ENCODE peak calls at places on chromosomes 16 and 17, in eight cellular contexts. I is sigmoid colon; C is effector memory CD4-positive, alpha-beta T cell; H is neural progenitor cell; S is fibroblast of lung; J is lung; Z is left ventricle myocardium inferior; T is small intestine. O is an unnamed sample.

GRCh38 chr16:87790278-87791023 is 24.7 kb upstream of the KLHDC4 start:
- DNase-seq in Z (peak; percentile 44), C (no peak), I (peak; percentile 94), H (no peak), J (no peak), T (peak; percentile 43), S (no peak), O (no peak)

GRCh38 chr16:66668777-66669444 is 27.6 kb downstream of the CMTM4 start:
- DNase-seq in Z (no peak), T (no peak), I (no peak), S (peak; percentile 48), J (no peak), C (no peak), H (no peak), O (no peak)

GRCh38 chr16:674214-674881 is 1.1 kb upstream of the RHBDL1 start:
- DNase-seq in C (no peak), I (no peak), S (no peak), T (no peak), H (no peak), Z (no peak), J (no peak), O (no peak)

GRCh38 chr17:49390548-49391324 is 23.9 kb downstream of the PHB1 start:
- DNase-seq in J (peak; percentile 41), T (peak; percentile 80), H (no peak), Z (no peak), C (no peak), S (no peak), I (no peak), O (no peak)

GRCh38 chr17:12627776-12628491 is 37.8 kb upstream of the MYOCD start:
- DNase-seq in I (no peak), T (no peak), H (no peak), S (peak; percentile 90), J (no peak), C (no peak), Z (no peak), O (no peak)

GRCh38 chr17:33261911-33262665 is 31.0 kb downstream of the ASIC2 start:
- DNase-seq in H (no peak), Z (no peak), S (no peak), J (no peak), I (no peak), C (no peak), T (no peak), O (no peak)

GRCh38 chr17:15999974-16000827 is 577 bp downstream of the TTC19 start:
- DNase-seq in T (peak; percentile 36), Z (peak; percentile 38), I (peak; percentile 75), H (peak; percentile 84), S (peak; percentile 39), J (no peak), C (no peak), O (no peak)

GRCh38 chr16:87297918-87298631 is 19.1 kb downstream of the C16orf95 start:
- DNase-seq in C (no peak), J (no peak), T (peak; percentile 17), Z (no peak), I (no peak), H (peak; percentile 85), S (no peak), O (peak; percentile 16)

GRCh38 chr17:63841350-63842172 is 924 bp downstream of the SMARCD2 start:
- DNase-seq in T (peak; percentile 82), H (peak; percentile 71), I (peak; percentile 89), Z (peak; percentile 79), S (peak; percentile 32), C (no peak), J (peak; percentile 66), O (peak; percentile 35)

GRCh38 chr17:14198013-14198412 is 38.6 kb downstream of the CDRT15 start:
- DNase-seq in J (peak; percentile 65), C (no peak), T (no peak), H (peak; percentile 40), I (no peak), S (no peak), Z (peak; percentile 49), O (no peak)

GRCh38 chr17:48181653-48182052 is 74.1 kb downstream of the SNX11 start:
- DNase-seq in T (peak; percentile 24), Z (no peak), S (peak; percentile 20), H (peak; percentile 60), I (no peak), C (no peak), J (no peak), O (peak; percentile 58)

GRCh38 chr17:75624714-75625345 is 8.4 kb upstream of the SMIM5 start:
- DNase-seq in S (no peak), C (no peak), I (no peak), T (no peak), J (no peak), H (no peak), Z (no peak), O (no peak)
- H3K4me1 ChIP-seq in S (no peaks in the 10 kb centered on the region), C (no peaks in the 10 kb centered on the region), I (no peaks in the 10 kb centered on the region), T (no peaks in the 10 kb centered on the region), J (no peaks in the 10 kb centered on the region), H (no peaks in the 10 kb centered on the region), Z (peaks cover 13% of the 10 kb centered on the region), O (no peaks in the 10 kb centered on the region)

DNA sequence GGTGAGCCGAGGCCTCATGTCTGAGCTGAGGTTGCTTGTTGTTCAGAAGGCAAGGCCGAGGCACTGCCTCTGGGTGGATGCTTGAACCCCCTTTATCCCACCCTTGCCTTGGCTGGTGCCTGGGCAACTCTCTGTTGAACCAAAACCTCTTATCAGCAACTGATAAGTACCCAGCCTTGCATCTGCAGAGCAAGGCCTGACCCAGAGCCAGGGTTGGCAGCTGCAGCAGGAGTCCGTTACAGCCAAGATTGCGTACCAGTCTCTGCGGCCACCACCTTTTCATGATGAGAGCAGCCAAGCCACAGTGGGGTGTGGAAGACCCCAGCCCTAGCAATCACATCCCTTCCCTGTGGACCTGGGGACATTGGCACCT is 118.3 kb downstream of the RAB11FIP4 start:
- DNase-seq in J (no peak), H (no peak), S (no peak), C (no peak), T (peak; percentile 24), Z (no peak), I (no peak), O (no peak)
- H3K4me3 ChIP-seq in J (no peak overlapping the region), H (no peak overlapping the region), S (no peak overlapping the region), C (peak overlapping the region; percentile 31), T (no peak overlapping the region), Z (peak overlapping the region; percentile 22), I (no peak overlapping the region), O (no peak overlapping the region)

GRCh38 chr17:27222515-27222914 is 71.4 kb upstream of the WSB1 start:
- DNase-seq in T (no peak), J (no peak), C (no peak), Z (no peak), I (no peak), S (no peak), H (no peak), O (no peak)

GRCh38 chr17:27218719-27219488 is 75.0 kb upstream of the WSB1 start:
- DNase-seq in C (no peak), Z (no peak), H (no peak), J (no peak), S (no peak), I (no peak), T (no peak), O (no peak)

GRCh38 chr17:27216836-27217235 is 77.1 kb upstream of the WSB1 start:
- DNase-seq in H (no peak), I (no peak), Z (no peak), S (no peak), J (no peak), C (no peak), T (peak; percentile 40), O (no peak)

GRCh38 chr17:27218041-27218440 is 75.9 kb upstream of the WSB1 start:
- DNase-seq in C (no peak), J (no peak), S (no peak), H (no peak), T (no peak), I (no peak), Z (no peak), O (no peak)

DNA sequence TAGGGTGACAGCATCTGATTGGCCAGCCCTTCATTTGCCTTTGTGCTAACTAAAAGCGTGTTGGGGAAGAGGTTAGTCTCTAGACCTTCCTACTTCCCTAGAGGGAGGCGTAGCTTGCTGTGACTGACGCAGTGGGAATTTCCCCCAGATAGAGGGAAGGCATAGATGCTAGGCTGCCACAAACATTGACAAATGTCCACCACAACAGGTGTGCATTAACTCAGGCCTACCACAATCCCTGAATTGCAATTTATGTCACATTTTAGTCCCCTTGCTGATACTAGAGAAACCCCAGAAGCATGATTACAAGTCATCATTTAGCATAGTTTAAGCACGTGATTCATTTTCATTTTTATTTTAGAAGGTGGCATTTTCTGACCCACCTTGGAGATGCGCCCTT is 76.3 kb upstream of the WSB1 start:
- DNase-seq in I (no peak), T (no peak), H (no peak), S (no peak), J (no peak), C (no peak), Z (no peak), O (no peak)
- H3K9me3 ChIP-seq in I (no peaks in the 10 kb centered on the region), T (no peaks in the 10 kb centered on the region), H (no peaks in the 10 kb centered on the region), S (no peaks in the 10 kb centered on the region), J (peaks cover 4% of the 10 kb centered on the region), C (no peaks in the 10 kb centered on the region), Z (peaks cover 13% of the 10 kb centered on the region), O (no peaks in the 10 kb centered on the region)

GRCh38 chr17:17694229-17695081 is 13.2 kb downstream of the RAI1 start:
- DNase-seq in J (peak; percentile 54), S (peak; percentile 78), I (peak; percentile 90), H (peak; percentile 90), T (peak; percentile 60), C (peak; percentile 71), Z (peak; percentile 76), O (peak; percentile 51)
- H3K4me1 ChIP-seq in J (peaks cover 44% of the 10 kb centered on the region), S (peaks cover 31% of the 10 kb centered on the region), I (peaks cover 82% of the 10 kb centered on the region), H (peaks cover 57% of the 10 kb centered on the region), T (peaks cover 10% of the 10 kb centered on the region), C (peaks cover 26% of the 10 kb centered on the region), Z (peaks cover 91% of the 10 kb centered on the region), O (peaks cover 40% of the 10 kb centered on the region)

GRCh38 chr16:85422124-85422373 is 191.1 kb upstream of the GSE1 start:
- DNase-seq in T (peak; percentile 36), H (no peak), C (no peak), J (no peak), I (peak; percentile 60), S (no peak), Z (no peak), O (no peak)
- H3K4me3 ChIP-seq in T (no peak overlapping the region), H (no peak overlapping the region), C (no peak overlapping the region), J (no peak overlapping the region), I (no peak overlapping the region), S (no peak overlapping the region), Z (no peak overlapping the region), O (no peak overlapping the region)

GRCh38 chr17:70296456-70296855 is 127.1 kb downstream of the KCNJ2 start:
- DNase-seq in J (no peak), Z (no peak), T (no peak), S (no peak), C (no peak), H (no peak), I (no peak), O (no peak)

GRCh38 chr17:70295329-70295728 is 126.0 kb downstream of the KCNJ2 start:
- DNase-seq in Z (no peak), T (no peak), H (no peak), C (no peak), J (no peak), S (no peak), I (no peak), O (no peak)

GRCh38 chr17:70288540-70289290 is 119.4 kb downstream of the KCNJ2 start:
- DNase-seq in T (no peak), H (no peak), J (no peak), S (no peak), Z (no peak), C (no peak), I (no peak), O (no peak)

GRCh38 chr17:70295732-70296131 is 126.4 kb downstream of the KCNJ2 start:
- DNase-seq in S (no peak), I (no peak), Z (peak; percentile 22), C (no peak), H (no peak), T (no peak), J (no peak), O (no peak)

GRCh38 chr17:70290770-70291169 is 121.4 kb downstream of the KCNJ2 start:
- DNase-seq in S (no peak), C (no peak), H (no peak), I (no peak), T (no peak), Z (no peak), J (no peak), O (no peak)
- H3K9me3 ChIP-seq in S (no peaks in the 10 kb centered on the region), C (no peaks in the 10 kb centered on the region), H (no peaks in the 10 kb centered on the region), I (no peaks in the 10 kb centered on the region), T (no peaks in the 10 kb centered on the region), Z (no peaks in the 10 kb centered on the region), J (no peaks in the 10 kb centered on the region), O (peaks cover 3% of the 10 kb centered on the region)